ENCODE peak calls at places on chromosomes 7 and 10, in eight cellular contexts. G, Z, Q, S, R, W, I and X are unnamed samples.

GRCh38 chr10:37937864-37938263 is 38.6 kb downstream of the ZNF25 start:
- DNase-seq in I (no peak), R (no peak), G (peak), S (no peak), W (no peak), Z (no peak), Q (no peak), X (no peak)

GRCh38 chr7:92766461-92767003 is 69.8 kb downstream of the CDK6 start:
- DNase-seq in I (no peak), Q (no peak), S (no peak), R (no peak), W (no peak), G (peak), Z (peak), X (no peak)

GRCh38 chr7:36119005-36119711 is 33.9 kb upstream of the EEPD1 start:
- DNase-seq in Z (peak), S (no peak), G (peak), Q (peak), W (peak), I (no peak), R (peak), X (no peak)

GRCh38 chr10:61301560-61301959 is 151.6 kb downstream of the TMEM26 start:
- DNase-seq in R (no peak), G (peak), S (no peak), I (no peak), Q (no peak), Z (no peak), W (no peak), X (no peak)

GRCh38 chr7:116449950-116450349 is 49.6 kb upstream of the CAV2 start:
- DNase-seq in W (no peak), R (peak), G (no peak), Z (no peak), S (no peak), I (no peak), Q (no peak), X (no peak)

GRCh38 chr7:63900394-63901203 is 98.0 kb upstream of the ZNF722 start:
- DNase-seq in G (peak), I (peak), W (peak), Z (no peak), R (peak), Q (peak), S (peak), X (peak)

GRCh38 chr10:118444016-118444415 is 101.9 kb upstream of the FAM204A start:
- DNase-seq in W (no peak), G (no peak), Q (no peak), Z (no peak), I (no peak), R (no peak), S (no peak), X (no peak)

GRCh38 chr10:114060456-114060855 is 16.8 kb downstream of the ADRB1 start:
- DNase-seq in Z (no peak), Q (no peak), R (no peak), I (no peak), G (no peak), W (no peak), S (no peak), X (no peak)

GRCh38 chr10:45655219-45655618 is 17.4 kb downstream of the ZFAND4 start:
- DNase-seq in Z (no peak), S (no peak), G (no peak), I (no peak), R (no peak), Q (no peak), W (no peak), X (no peak)

GRCh38 chr7:84529480-84530205 is 335.1 kb upstream of the SEMA3A start:
- DNase-seq in W (no peak), G (peak), S (no peak), Z (peak), Q (no peak), I (no peak), R (no peak), X (no peak)

GRCh38 chr10:14723052-14723689 is 51.5 kb downstream of the FAM107B start:
- DNase-seq in S (no peak), R (no peak), I (peak), G (no peak), W (no peak), Z (no peak), Q (no peak), X (peak)

GRCh38 chr7:65269150-65269856 is 104.4 kb upstream of the ZNF92 start:
- DNase-seq in W (no peak), I (peak), R (peak), Z (no peak), G (peak), Q (no peak), S (no peak), X (no peak)

GRCh38 chr10:86315543-86315942 is 51.1 kb downstream of the GRID1 start:
- DNase-seq in I (no peak), G (no peak), R (no peak), Q (no peak), W (no peak), S (no peak), Z (no peak), X (no peak)

GRCh38 chr7:35761882-35762720 is 38.8 kb upstream of the SEPTIN7 start:
- DNase-seq in R (no peak), Q (no peak), S (no peak), I (no peak), Z (no peak), W (no peak), G (peak), X (no peak)

GRCh38 chr7:55365103-55365679 is at the start of gene LANCL2:
- DNase-seq in S (no peak), R (peak), Z (no peak), W (peak), Q (no peak), G (peak), I (peak), X (peak)

GRCh38 chr7:101402835-101403234 is 40.2 kb downstream of the COL26A1 start:
- DNase-seq in R (no peak), I (no peak), W (no peak), S (no peak), Z (no peak), G (no peak), Q (no peak), X (no peak)
- H3K27ac ChIP-seq in R (no peak), I (no peak), W (no peak), S (no peak), Z (no peak), G (no peak), Q (no peak), X (no peak)

GRCh38 chr10:62433901-62434300 is 59.7 kb downstream of the ZNF365 start:
- DNase-seq in Z (no peak), I (no peak), W (no peak), R (no peak), Q (no peak), S (no peak), G (no peak), X (no peak)
- H3K27ac ChIP-seq in Z (peak), I (no peak), W (peak), R (peak), Q (peak), S (peak), G (no peak), X (no peak)

GRCh38 chr7:2758673-2759603 is 70.9 kb downstream of the AMZ1 start:
- DNase-seq in I (peak), G (no peak), Q (no peak), S (no peak), Z (no peak), R (no peak), W (no peak), X (no peak)
- H3K27ac ChIP-seq in I (peak), G (peak), Q (peak), S (peak), Z (peak), R (peak), W (peak), X (peak)

DNA sequence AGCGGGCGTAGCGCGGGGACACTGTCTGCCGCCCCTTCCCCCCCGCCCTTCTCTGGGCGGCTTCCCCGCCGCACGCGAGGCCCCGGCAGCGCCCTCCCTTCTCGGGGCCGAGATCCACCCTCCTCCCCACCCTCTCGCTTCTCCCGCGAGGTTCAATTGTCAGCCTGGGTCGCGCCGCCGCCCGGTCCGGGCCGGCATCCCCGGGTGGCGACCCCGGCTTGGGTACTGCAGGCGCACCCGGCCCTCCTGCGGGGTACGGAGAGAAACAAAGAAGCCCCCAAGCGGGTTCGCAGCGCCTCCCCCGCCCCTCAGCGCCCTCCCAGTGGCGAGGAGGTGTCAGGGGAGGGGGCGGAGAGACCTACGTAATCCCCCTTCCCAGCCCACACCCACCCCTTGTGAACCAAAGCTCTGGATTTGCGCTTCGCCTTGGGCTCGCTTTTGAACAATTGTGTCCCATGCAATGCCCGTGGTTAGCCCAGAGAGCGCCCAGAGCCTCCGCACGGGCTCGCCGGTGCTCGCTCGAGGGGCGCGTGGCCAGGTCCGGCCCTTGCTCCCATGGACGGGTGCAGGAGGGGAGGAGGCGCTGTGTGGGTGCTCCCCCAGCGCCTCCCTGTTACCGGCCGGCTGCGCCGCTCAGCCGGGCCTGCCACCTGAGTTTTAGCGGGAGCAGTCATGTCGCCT is 634 bp downstream of the HECW1 start:
- DNase-seq in Z (peak), R (peak), G (peak), Q (no peak), I (no peak), W (no peak), S (peak), X (no peak)
- H3K27ac ChIP-seq in Z (no peak), R (no peak), G (no peak), Q (no peak), I (no peak), W (no peak), S (no peak), X (no peak)

GRCh38 chr10:5530412-5530806 is 5.6 kb downstream of the CALML3 start:
- DNase-seq in W (peak), Q (no peak), S (peak), Z (no peak), I (no peak), G (no peak), R (peak), X (no peak)
- H3K27ac ChIP-seq in W (peak), Q (peak), S (no peak), Z (no peak), I (no peak), G (no peak), R (no peak), X (no peak)